ENCODE peak calls at places on chromosomes 5 and 9, in six cellular contexts. Y, M, H, I, Q and B are unnamed samples.

GRCh38 chr9:122051401-122052346 is 41.4 kb downstream of the TTLL11 start:
- DNase-seq in M (no peak), Y (no peak), Q (no peak), I (no peak), H (no peak), B (no peak)

GRCh38 chr9:37859043-37859442 is 44.9 kb downstream of the SLC25A51 start:
- DNase-seq in Y (no peak), I (no peak), Q (peak; percentile 48), M (no peak), H (no peak), B (no peak)

GRCh38 chr9:23669776-23670175 is 156.3 kb downstream of the ELAVL2 start:
- DNase-seq in Y (no peak), Q (no peak), M (no peak), I (no peak), H (no peak), B (no peak)

GRCh38 chr9:108108802-108109448 is 619.4 kb upstream of the KLF4 start:
- DNase-seq in I (no peak), H (no peak), Q (no peak), Y (no peak), M (no peak), B (no peak)

GRCh38 chr5:93591323-93591945 is 8.4 kb downstream of the NR2F1 start:
- DNase-seq in M (no peak), Q (no peak), H (no peak), I (no peak), Y (no peak), B (no peak)

GRCh38 chr9:79651251-79651795 is 79.6 kb downstream of the TLE4 start:
- DNase-seq in Y (no peak), M (peak; percentile 92), I (no peak), H (no peak), Q (peak; percentile 54), B (no peak)

GRCh38 chr9:127562841-127563523 is 49.1 kb upstream of the STXBP1 start:
- DNase-seq in I (peak; percentile 50), H (no peak), Y (no peak), Q (no peak), M (no peak), B (no peak)

GRCh38 chr5:50752800-50753199 is 86.4 kb downstream of the PARP8 start:
- DNase-seq in I (no peak), M (no peak), Q (no peak), Y (no peak), H (no peak), B (no peak)

GRCh38 chr9:98235126-98235525 is 20.3 kb downstream of the TBC1D2 start:
- DNase-seq in M (no peak), I (no peak), Q (no peak), H (no peak), Y (no peak), B (no peak)

GRCh38 chr9:109475526-109475925 is 22.6 kb downstream of the PTPN3 start:
- DNase-seq in Y (no peak), Q (no peak), H (peak; percentile 24), I (no peak), M (no peak), B (no peak)

GRCh38 chr5:92353107-92354030 is 970.3 kb upstream of the ARRDC3 start:
- DNase-seq in M (no peak), H (no peak), Y (no peak), I (no peak), Q (no peak), B (no peak)

GRCh38 chr5:76517334-76517733 is 105.9 kb downstream of the F2RL2 start:
- DNase-seq in M (no peak), Y (no peak), H (no peak), I (no peak), Q (no peak), B (no peak)

GRCh38 chr9:13377286-13377925 is 97.9 kb upstream of the MPDZ start:
- DNase-seq in I (no peak), Y (no peak), H (no peak), Q (no peak), M (no peak), B (no peak)

GRCh38 chr5:59544573-59544972 is 349.0 kb downstream of the PDE4D start:
- DNase-seq in M (no peak), Y (no peak), Q (no peak), H (no peak), I (no peak), B (no peak)

GRCh38 chr9:109535365-109535764 is 37.3 kb upstream of the PTPN3 start:
- DNase-seq in M (no peak), H (no peak), I (no peak), Y (no peak), Q (no peak), B (no peak)

GRCh38 chr9:38009035-38009501 is 60.0 kb downstream of the SHB start:
- DNase-seq in M (no peak), Y (no peak), H (no peak), Q (no peak), I (no peak), B (no peak)